ENCODE peak calls at places on chromosomes 5 and 9, in four cellular contexts. One of them, this sample, is unnamed.
A peak's percentile ranks its signal among the peaks of the same experiment; 100 is the strongest.

GRCh38 chr5:6399978-6400910 is 21.9 kb upstream of the MED10 start:
- DNase-seq in cardiac muscle cell: peak; percentile 47
- DNase-seq in IMR-90: peak; percentile 57
- DNase-seq in adrenal gland: no peak
- DNase-seq in this sample: no peak

GRCh38 chr5:98927988-98928801 is 612 bp downstream of the CHD1 start:
- DNase-seq in cardiac muscle cell: peak; percentile 67
- DNase-seq in IMR-90: peak; percentile 58
- DNase-seq in adrenal gland: peak; percentile 73
- DNase-seq in this sample: peak; percentile 76

GRCh38 chr9:79432485-79432884 is 139.3 kb upstream of the TLE4 start:
- DNase-seq in cardiac muscle cell: no peak
- DNase-seq in IMR-90: no peak
- DNase-seq in adrenal gland: no peak
- DNase-seq in this sample: no peak

GRCh38 chr5:99019812-99020697 is 91.2 kb upstream of the CHD1 start:
- DNase-seq in cardiac muscle cell: peak; percentile 90
- DNase-seq in IMR-90: peak; percentile 87
- DNase-seq in adrenal gland: no peak
- DNase-seq in this sample: no peak

GRCh38 chr9:110650261-110650660 is 18.3 kb upstream of the MUSK start:
- DNase-seq in cardiac muscle cell: peak; percentile 18
- DNase-seq in IMR-90: peak; percentile 93
- DNase-seq in adrenal gland: no peak
- DNase-seq in this sample: no peak

GRCh38 chr9:135969064-135969683 is 8.0 kb upstream of the UBAC1 start:
- DNase-seq in cardiac muscle cell: peak; percentile 64
- DNase-seq in IMR-90: peak; percentile 22
- DNase-seq in adrenal gland: no peak
- DNase-seq in this sample: no peak

GRCh38 chr9:91946825-91947224 is 3.2 kb downstream of the ROR2 start:
- DNase-seq in cardiac muscle cell: peak; percentile 7
- DNase-seq in IMR-90: peak; percentile 20
- DNase-seq in adrenal gland: no peak
- DNase-seq in this sample: no peak

GRCh38 chr5:138274189-138274853 is at the start of gene GFRA3:
- DNase-seq in cardiac muscle cell: peak; percentile 30
- DNase-seq in IMR-90: no peak
- DNase-seq in adrenal gland: no peak
- DNase-seq in this sample: peak; percentile 9

GRCh38 chr5:56490971-56491468 is 257.9 kb upstream of the ANKRD55 start:
- DNase-seq in cardiac muscle cell: peak; percentile 58
- DNase-seq in IMR-90: no peak
- DNase-seq in adrenal gland: no peak
- DNase-seq in this sample: no peak

GRCh38 chr9:136644343-136644592 is 18.4 kb upstream of the EGFL7 start:
- DNase-seq in cardiac muscle cell: peak; percentile 80
- DNase-seq in IMR-90: peak; percentile 22
- DNase-seq in adrenal gland: peak; percentile 81
- DNase-seq in this sample: no peak

GRCh38 chr5:141869040-141869439 is 9.2 kb downstream of the PCDH1 start:
- DNase-seq in cardiac muscle cell: no peak
- DNase-seq in IMR-90: no peak
- DNase-seq in adrenal gland: no peak
- DNase-seq in this sample: no peak

GRCh38 chr5:141870871-141871270 is 7.3 kb downstream of the PCDH1 start:
- DNase-seq in cardiac muscle cell: no peak
- DNase-seq in IMR-90: no peak
- DNase-seq in adrenal gland: no peak
- DNase-seq in this sample: no peak

GRCh38 chr5:141870226-141870625 is 8.0 kb downstream of the PCDH1 start:
- DNase-seq in cardiac muscle cell: no peak
- DNase-seq in IMR-90: no peak
- DNase-seq in adrenal gland: no peak
- DNase-seq in this sample: no peak

GRCh38 chr5:141868541-141868940 is 9.7 kb downstream of the PCDH1 start:
- DNase-seq in cardiac muscle cell: no peak
- DNase-seq in IMR-90: no peak
- DNase-seq in adrenal gland: no peak
- DNase-seq in this sample: no peak

GRCh38 chr5:141869514-141869913 is 8.7 kb downstream of the PCDH1 start:
- DNase-seq in cardiac muscle cell: no peak
- DNase-seq in IMR-90: no peak
- DNase-seq in adrenal gland: no peak
- DNase-seq in this sample: no peak
- H3K4me1 ChIP-seq in cardiac muscle cell: no peaks in the 10 kb centered on the region
- H3K4me1 ChIP-seq in IMR-90: no peaks in the 10 kb centered on the region
- H3K4me1 ChIP-seq in adrenal gland: no peaks in the 10 kb centered on the region
- H3K4me1 ChIP-seq in this sample: no peaks in the 10 kb centered on the region

DNA sequence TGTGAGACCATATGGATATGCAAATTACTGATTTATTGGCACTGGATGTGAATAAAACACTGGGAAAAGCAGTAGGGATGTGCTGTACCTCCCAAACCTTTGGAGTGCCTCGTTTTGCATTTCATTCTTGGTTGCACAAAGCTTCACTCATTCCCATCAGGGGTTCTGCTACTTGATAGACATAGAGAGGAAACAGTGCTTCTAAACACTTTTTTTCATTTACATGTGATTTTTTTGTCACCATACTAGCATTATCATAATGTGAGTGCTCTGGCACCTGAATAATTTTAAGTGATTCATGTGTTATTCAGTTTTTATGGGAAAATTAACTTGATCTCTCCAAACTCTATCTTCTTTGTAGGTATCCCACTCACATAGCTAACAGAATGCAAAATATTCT is 491.5 kb upstream of the COX7C start:
- DNase-seq in cardiac muscle cell: no peak
- DNase-seq in IMR-90: no peak
- DNase-seq in adrenal gland: no peak
- DNase-seq in this sample: no peak
- H3K4me3 ChIP-seq in cardiac muscle cell: no peak overlapping the region
- H3K4me3 ChIP-seq in IMR-90: no peak overlapping the region
- H3K4me3 ChIP-seq in adrenal gland: no peak overlapping the region
- H3K4me3 ChIP-seq in this sample: no peak overlapping the region

DNA sequence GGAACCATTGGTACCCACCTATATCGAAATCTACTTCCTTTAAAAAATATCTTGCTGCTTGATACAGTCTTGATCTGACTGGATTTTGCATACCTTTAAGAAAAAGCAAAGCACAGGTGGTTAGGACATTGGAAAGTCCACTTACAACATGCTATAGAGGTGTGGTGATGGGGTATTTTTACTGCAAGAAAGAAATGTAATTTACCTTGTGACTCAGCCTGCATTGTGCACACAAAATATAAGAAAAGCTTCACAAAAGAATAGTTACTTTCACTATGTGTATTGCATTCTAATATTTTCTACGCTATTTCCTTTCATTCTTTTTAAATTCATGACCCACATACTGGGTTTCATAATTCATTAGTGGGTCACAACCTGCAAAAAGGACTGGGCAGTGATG is 236.2 kb upstream of the RASEF start:
- DNase-seq in cardiac muscle cell: no peak
- DNase-seq in IMR-90: no peak
- DNase-seq in adrenal gland: no peak
- DNase-seq in this sample: no peak
- H3K27ac ChIP-seq in cardiac muscle cell: no peak overlapping the region
- H3K27ac ChIP-seq in IMR-90: no peak overlapping the region
- H3K27ac ChIP-seq in adrenal gland: no peak overlapping the region
- H3K27ac ChIP-seq in this sample: no peak overlapping the region

DNA sequence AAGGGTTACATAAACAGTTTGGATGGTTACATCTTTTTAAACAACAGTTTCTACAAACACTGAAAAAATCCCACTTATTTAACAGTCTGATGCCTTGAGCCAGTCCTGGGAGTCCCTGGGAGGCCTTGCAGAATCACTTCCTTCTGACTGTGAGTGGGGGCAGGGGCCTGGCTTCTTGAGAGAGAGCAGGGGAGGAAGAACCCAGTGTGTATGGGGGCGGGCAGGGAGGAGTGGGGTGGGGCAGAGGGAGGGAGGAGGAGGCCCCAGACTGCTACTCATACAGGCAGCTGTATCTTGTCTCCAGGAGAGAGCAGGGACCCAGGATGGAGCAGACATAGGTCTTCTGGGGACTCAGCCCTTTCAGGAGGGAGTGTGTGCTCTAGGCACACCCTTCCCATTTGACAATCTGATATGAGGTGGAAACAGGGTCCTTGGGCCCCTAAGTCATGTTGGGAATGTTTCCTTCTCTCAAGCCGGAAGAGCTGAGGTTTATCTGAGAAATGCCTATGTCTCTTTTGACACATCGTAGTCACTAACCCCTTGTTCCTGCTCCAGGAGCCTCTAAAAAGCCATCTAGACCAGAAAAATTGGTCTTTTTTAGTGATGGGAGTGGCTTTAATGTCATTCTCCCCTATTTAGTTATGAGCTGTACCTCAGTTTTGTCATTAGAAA is 52.8 kb downstream of the IRF1 start:
- DNase-seq in cardiac muscle cell: peak; percentile 94
- DNase-seq in IMR-90: peak; percentile 96
- DNase-seq in adrenal gland: no peak
- DNase-seq in this sample: no peak
- H3K4me1 ChIP-seq in cardiac muscle cell: peaks cover 11% of the 10 kb centered on the region
- H3K4me1 ChIP-seq in IMR-90: peaks cover 28% of the 10 kb centered on the region
- H3K4me1 ChIP-seq in adrenal gland: peaks cover 8% of the 10 kb centered on the region
- H3K4me1 ChIP-seq in this sample: peaks cover 6% of the 10 kb centered on the region

GRCh38 chr5:44935871-44936270 is 127.1 kb downstream of the MRPS30 start:
- DNase-seq in cardiac muscle cell: no peak
- DNase-seq in IMR-90: no peak
- DNase-seq in adrenal gland: no peak
- DNase-seq in this sample: no peak

GRCh38 chr5:44933686-44934085 is 124.9 kb downstream of the MRPS30 start:
- DNase-seq in cardiac muscle cell: no peak
- DNase-seq in IMR-90: no peak
- DNase-seq in adrenal gland: no peak
- DNase-seq in this sample: no peak

GRCh38 chr5:44932922-44933585 is 124.3 kb downstream of the MRPS30 start:
- DNase-seq in cardiac muscle cell: no peak
- DNase-seq in IMR-90: no peak
- DNase-seq in adrenal gland: no peak
- DNase-seq in this sample: no peak

DNA sequence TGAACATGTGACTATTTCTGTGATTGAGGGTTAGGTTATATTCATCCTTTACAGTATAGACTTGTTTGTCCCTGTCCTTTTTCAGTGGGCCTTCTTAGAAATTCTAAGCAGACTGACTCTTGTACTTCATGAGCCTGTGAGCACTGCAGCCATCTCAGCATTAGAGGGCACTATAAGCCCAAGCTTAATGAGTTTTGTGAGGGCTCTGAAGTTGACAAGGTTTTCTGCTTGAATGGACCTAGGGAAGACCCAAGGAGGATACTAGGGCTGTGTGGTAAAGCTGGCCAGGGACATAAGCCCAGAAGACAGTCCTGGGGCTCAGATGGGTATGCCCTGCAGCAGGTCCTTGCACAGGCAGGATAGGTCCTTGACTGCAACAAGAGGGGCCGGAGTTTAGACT is 126.5 kb downstream of the MRPS30 start:
- DNase-seq in cardiac muscle cell: no peak
- DNase-seq in IMR-90: no peak
- DNase-seq in adrenal gland: no peak
- DNase-seq in this sample: no peak
- H3K4me3 ChIP-seq in cardiac muscle cell: no peak overlapping the region
- H3K4me3 ChIP-seq in IMR-90: no peak overlapping the region
- H3K4me3 ChIP-seq in adrenal gland: no peak overlapping the region
- H3K4me3 ChIP-seq in this sample: no peak overlapping the region

GRCh38 chr9:113464672-113465271 is 1.2 kb downstream of the RGS3 start:
- DNase-seq in cardiac muscle cell: no peak
- DNase-seq in IMR-90: no peak
- DNase-seq in adrenal gland: peak; percentile 6
- DNase-seq in this sample: no peak

GRCh38 chr9:113464286-113464660 is 746 bp downstream of the RGS3 start:
- DNase-seq in cardiac muscle cell: no peak
- DNase-seq in IMR-90: no peak
- DNase-seq in adrenal gland: no peak
- DNase-seq in this sample: no peak

GRCh38 chr9:113463418-113464285 is at the start of gene RGS3:
- DNase-seq in cardiac muscle cell: no peak
- DNase-seq in IMR-90: no peak
- DNase-seq in adrenal gland: peak; percentile 64
- DNase-seq in this sample: no peak

GRCh38 chr9:113468716-113469448 is 5.4 kb downstream of the RGS3 start:
- DNase-seq in cardiac muscle cell: no peak
- DNase-seq in IMR-90: no peak
- DNase-seq in adrenal gland: peak; percentile 30
- DNase-seq in this sample: peak; percentile 85

GRCh38 chr9:113467183-113467582 is 3.7 kb downstream of the RGS3 start:
- DNase-seq in cardiac muscle cell: no peak
- DNase-seq in IMR-90: no peak
- DNase-seq in adrenal gland: no peak
- DNase-seq in this sample: no peak
- H3K27ac ChIP-seq in cardiac muscle cell: no peak overlapping the region
- H3K27ac ChIP-seq in IMR-90: no peak overlapping the region
- H3K27ac ChIP-seq in adrenal gland: no peak overlapping the region
- H3K27ac ChIP-seq in this sample: no peak overlapping the region

DNA sequence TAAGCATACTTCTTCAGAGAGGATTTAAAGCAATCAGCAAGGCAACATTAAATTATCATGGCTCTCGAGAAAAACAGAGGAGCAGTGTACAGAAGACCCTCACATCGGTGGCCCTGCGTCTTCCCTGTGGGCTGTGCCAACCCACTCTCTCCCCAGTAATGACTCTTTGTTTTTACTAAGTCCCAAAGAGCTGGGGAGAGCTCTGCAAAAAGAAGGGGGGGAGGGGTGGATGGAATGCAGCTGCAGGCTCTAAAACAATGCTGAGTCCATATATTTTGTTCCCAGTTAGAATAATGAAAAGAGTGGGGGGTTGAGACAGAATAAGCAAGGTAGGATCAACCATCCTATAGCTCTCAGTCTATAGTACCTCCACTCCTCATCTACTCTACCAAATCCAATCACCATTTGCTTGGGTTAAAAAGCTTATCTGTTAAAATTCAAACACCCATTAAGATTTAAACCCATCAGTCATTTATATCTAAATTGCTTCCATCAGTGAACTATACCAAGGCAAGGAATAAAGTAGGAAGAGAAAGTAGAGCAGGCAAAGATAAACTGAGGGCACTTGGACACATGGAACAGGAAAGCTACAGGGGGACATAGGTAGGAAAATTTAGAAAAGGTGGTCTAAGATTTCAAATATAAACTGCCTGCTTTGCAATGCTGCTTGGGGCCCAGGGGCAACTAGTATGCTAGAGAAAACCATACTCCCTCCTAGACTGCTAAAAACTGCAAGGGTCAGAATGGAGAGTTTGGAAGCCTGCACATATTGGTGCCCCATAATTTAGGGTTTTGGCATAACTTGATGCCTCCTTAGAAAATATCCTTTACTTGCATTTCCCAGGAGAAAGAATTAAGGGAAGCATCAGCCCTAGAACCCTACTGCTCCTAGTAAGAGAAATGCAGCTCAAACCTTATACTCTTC is 20.6 kb downstream of the ELL2 start:
- DNase-seq in cardiac muscle cell: peak; percentile 38
- DNase-seq in IMR-90: no peak
- DNase-seq in adrenal gland: no peak
- DNase-seq in this sample: no peak
- H3K4me1 ChIP-seq in cardiac muscle cell: peaks cover 37% of the 10 kb centered on the region
- H3K4me1 ChIP-seq in IMR-90: peaks cover 35% of the 10 kb centered on the region
- H3K4me1 ChIP-seq in adrenal gland: no peaks in the 10 kb centered on the region
- H3K4me1 ChIP-seq in this sample: no peaks in the 10 kb centered on the region